ENCODE peak calls at places on chromosomes 13 and 19, in nine cellular contexts. U is SW 1271; S is cardiac muscle cell; B is germinal center; M is hepatic stellate cell; O is osteocyte; N is fibroblast of lung; E is activated naive CD4-positive, alpha-beta T cell; Y is NCI-H146. Z is an unnamed sample.

GRCh38 chr19:42179501-42179817 is 38.0 kb downstream of the DEDD2 start:
- DNase-seq in B (no peak), U (no peak), O (no peak), S (no peak), N (no peak), E (no peak), M (no peak), Y (peak), Z (no peak)

GRCh38 chr13:23766939-23767338 is 122.3 kb downstream of the MIPEP start:
- DNase-seq in Y (no peak), E (no peak), M (no peak), B (no peak), S (no peak), U (no peak), O (no peak), N (no peak), Z (no peak)

GRCh38 chr19:33387351-33388230 is 14.1 kb downstream of the CEBPG start:
- DNase-seq in S (no peak), Y (no peak), N (no peak), M (no peak), U (no peak), O (no peak), E (no peak), B (no peak), Z (peak)

GRCh38 chr13:106756446-106756845 is 188.5 kb upstream of the ARGLU1 start:
- DNase-seq in U (no peak), O (no peak), Y (no peak), B (no peak), N (no peak), S (no peak), E (no peak), M (no peak), Z (no peak)

GRCh38 chr13:110301606-110302131 is 5.3 kb downstream of the COL4A1 start:
- DNase-seq in O (peak), Y (no peak), E (no peak), M (peak), S (peak), N (peak), U (no peak), B (no peak), Z (peak)

GRCh38 chr13:49635599-49636433 is 7.5 kb downstream of the ARL11 start:
- DNase-seq in O (no peak), B (no peak), N (peak), M (no peak), E (peak), Y (peak), S (peak), U (no peak), Z (no peak)

GRCh38 chr13:113744197-113745000 is 14.6 kb upstream of the TMEM255B start:
- DNase-seq in M (no peak), B (no peak), E (no peak), N (no peak), U (no peak), Y (peak), S (no peak), O (no peak), Z (no peak)

GRCh38 chr19:772730-773436 is 22.0 kb downstream of the MISP start:
- DNase-seq in O (no peak), Y (no peak), M (no peak), U (no peak), E (no peak), B (no peak), S (no peak), N (no peak), Z (no peak)

GRCh38 chr19:1773173-1773572 is 19.9 kb downstream of the ONECUT3 start:
- DNase-seq in M (no peak), N (peak), B (no peak), O (no peak), Y (no peak), E (no peak), S (no peak), U (no peak), Z (no peak)

GRCh38 chr13:83935566-83935965 is 53.3 kb upstream of the SLITRK1 start:
- DNase-seq in U (no peak), M (no peak), E (no peak), B (no peak), Y (no peak), O (no peak), N (no peak), S (no peak), Z (no peak)

GRCh38 chr13:49450105-49450819 is 6.2 kb downstream of the SETDB2 start:
- DNase-seq in S (no peak), B (no peak), E (no peak), N (no peak), O (no peak), Y (no peak), M (no peak), U (no peak), Z (no peak)

GRCh38 chr13:106533940-106534843 is 1.3 kb downstream of the EFNB2 start:
- DNase-seq in M (peak), E (no peak), S (peak), B (peak), N (peak), U (no peak), O (peak), Y (peak), Z (no peak)

GRCh38 chr13:65133094-65133493 is 2097.0 kb downstream of the PCDH9 start:
- DNase-seq in B (no peak), M (no peak), U (no peak), E (no peak), O (no peak), Y (no peak), N (no peak), S (no peak), Z (no peak)

GRCh38 chr19:55633866-55634265 is 6.9 kb upstream of the ZNF580 start:
- DNase-seq in E (no peak), Y (no peak), U (no peak), B (no peak), S (no peak), M (no peak), O (no peak), N (no peak), Z (no peak)

Z was measured in mesenteric fat pad.